ENCODE peak calls at places on chromosomes 11 and 22, in seven cellular contexts. E is upper lobe of right lung; D is COR-L47; O is NB4; F is cardiac muscle cell; K is activated gamma-delta T cell; W is CD4-positive, alpha-beta memory T cell. H is an unnamed sample.

GRCh38 chr11:72140661-72141060 is 5.1 kb downstream of the FOLR3 start:
- DNase-seq in E (no peak), D (no peak), O (no peak), F (no peak), K (no peak), W (no peak), H (no peak)

GRCh38 chr22:20009018-20009482 is 7.6 kb downstream of the ARVCF start:
- DNase-seq in E (no peak), D (no peak), O (no peak), F (no peak), K (no peak), W (no peak), H (no peak)

GRCh38 chr11:89736566-89736965 is 26.5 kb downstream of the TRIM77 start:
- DNase-seq in E (no peak), D (no peak), O (no peak), F (no peak), K (no peak), W (no peak), H (no peak)

GRCh38 chr11:64870176-64870892 is 8.1 kb downstream of the EHD1 start:
- DNase-seq in E (no peak), D (no peak), O (peak), F (peak), K (no peak), W (no peak), H (no peak)

GRCh38 chr22:44753189-44754042 is 1.0 kb downstream of the ARHGAP8 start:
- DNase-seq in E (no peak), D (no peak), O (no peak), F (peak), K (no peak), W (no peak), H (no peak)

GRCh38 chr22:37079668-37080171 is 28.2 kb downstream of the KCTD17 start:
- DNase-seq in E (no peak), D (no peak), O (peak), F (peak), K (peak), W (peak), H (no peak)

GRCh38 chr11:79150320-79150719 is 290.5 kb downstream of the TENM4 start:
- DNase-seq in E (no peak), D (no peak), O (peak), F (no peak), K (no peak), W (no peak), H (no peak)

GRCh38 chr11:67463186-67463585 is 5.9 kb downstream of the TMEM134 start:
- DNase-seq in E (no peak), D (no peak), O (no peak), F (no peak), K (no peak), W (no peak), H (no peak)

GRCh38 chr22:38766076-38766777 is 10.4 kb upstream of the SUN2 start:
- DNase-seq in E (no peak), D (peak), O (peak), F (peak), K (no peak), W (peak), H (peak)

GRCh38 chr11:119434531-119435330 is 11.8 kb upstream of the THY1 start:
- DNase-seq in E (no peak), D (no peak), O (no peak), F (no peak), K (no peak), W (no peak), H (no peak)

GRCh38 chr11:92941676-92942571 is 27.5 kb upstream of the MTNR1B start:
- DNase-seq in E (no peak), D (no peak), O (peak), F (peak), K (no peak), W (peak), H (peak)

GRCh38 chr22:44214187-44214586 is 33.5 kb downstream of the PARVG start:
- DNase-seq in E (no peak), D (no peak), O (no peak), F (no peak), K (no peak), W (no peak), H (no peak)

GRCh38 chr22:41290262-41291221 is 4.6 kb upstream of the RANGAP1 start:
- DNase-seq in E (no peak), D (no peak), O (no peak), F (peak), K (no peak), W (no peak), H (no peak)

GRCh38 chr11:128694618-128695481 is 978 bp downstream of the FLI1 start:
- DNase-seq in E (peak), D (no peak), O (peak), F (no peak), K (peak), W (peak), H (no peak)

GRCh38 chr11:44744160-44744559 is 17.4 kb downstream of the TSPAN18 start:
- DNase-seq in E (peak), D (no peak), O (no peak), F (no peak), K (no peak), W (no peak), H (no peak)

GRCh38 chr11:79926707-79927106 is 485.9 kb upstream of the TENM4 start:
- DNase-seq in E (no peak), D (no peak), O (no peak), F (no peak), K (no peak), W (no peak), H (no peak)

GRCh38 chr22:29723766-29724165 is 4.0 kb downstream of the CABP7 start:
- DNase-seq in E (no peak), D (no peak), O (no peak), F (no peak), K (no peak), W (no peak), H (no peak)

GRCh38 chr11:67433536-67434394 is 3.7 kb downstream of the PTPRCAP start:
- DNase-seq in E (no peak), D (no peak), O (peak), F (no peak), K (no peak), W (no peak), H (no peak)

GRCh38 chr11:94402355-94402754 is 1.1 kb upstream of the GPR83 start:
- DNase-seq in E (no peak), D (no peak), O (no peak), F (no peak), K (no peak), W (no peak), H (no peak)

GRCh38 chr11:47244664-47245350 is 3.8 kb downstream of the ACP2 start:
- DNase-seq in E (no peak), D (no peak), O (no peak), F (no peak), K (no peak), W (no peak), H (no peak)

GRCh38 chr11:119352857-119353260 is 6.4 kb upstream of the MFRP start:
- DNase-seq in E (no peak), D (peak), O (no peak), F (peak), K (no peak), W (no peak), H (peak)

GRCh38 chr11:1302461-1303073 is 6.9 kb downstream of the TOLLIP start:
- DNase-seq in E (peak), D (no peak), O (no peak), F (no peak), K (no peak), W (no peak), H (no peak)

GRCh38 chr22:29491012-29491411 is 11.0 kb downstream of the NEFH start:
- DNase-seq in E (no peak), D (no peak), O (no peak), F (no peak), K (no peak), W (no peak), H (no peak)

GRCh38 chr11:27973851-27974536 is 134.0 kb downstream of the KIF18A start:
- DNase-seq in E (no peak), D (no peak), O (no peak), F (no peak), K (no peak), W (no peak), H (no peak)

GRCh38 chr11:61978703-61979661 is 11.5 kb upstream of the FTH1 start:
- DNase-seq in E (peak), D (no peak), O (no peak), F (peak), K (no peak), W (no peak), H (no peak)

GRCh38 chr22:25038771-25039170 is 86.3 kb downstream of the KIAA1671 start:
- DNase-seq in E (no peak), D (no peak), O (no peak), F (no peak), K (no peak), W (no peak), H (no peak)

GRCh38 chr22:31893460-31893859 is 50.9 kb upstream of the YWHAH start:
- DNase-seq in E (no peak), D (no peak), O (no peak), F (peak), K (no peak), W (no peak), H (no peak)

GRCh38 chr22:36331912-36332622 is 55.7 kb downstream of the MYH9 start:
- DNase-seq in E (peak), D (no peak), O (peak), F (peak), K (no peak), W (peak), H (peak)

GRCh38 chr11:69293087-69293486 is 868 bp upstream of the MYEOV start:
- DNase-seq in E (peak), D (no peak), O (no peak), F (no peak), K (no peak), W (no peak), H (no peak)

GRCh38 chr22:28900379-28900778 is 17.0 kb downstream of the ZNRF3 start:
- DNase-seq in E (no peak), D (no peak), O (no peak), F (no peak), K (no peak), W (no peak), H (no peak)

GRCh38 chr11:114026355-114026754 is 33.2 kb upstream of the ZBTB16 start:
- DNase-seq in E (no peak), D (no peak), O (peak), F (peak), K (no peak), W (peak), H (no peak)

GRCh38 chr11:7688238-7688826 is 15.0 kb upstream of the CYB5R2 start:
- DNase-seq in E (no peak), D (no peak), O (peak), F (peak), K (no peak), W (no peak), H (no peak)

GRCh38 chr11:104104664-104105063 is 59.3 kb downstream of the PDGFD start:
- DNase-seq in E (no peak), D (no peak), O (no peak), F (no peak), K (no peak), W (no peak), H (no peak)

GRCh38 chr22:45462034-45462655 is 40.5 kb upstream of the FBLN1 start:
- DNase-seq in E (no peak), D (no peak), O (peak), F (no peak), K (no peak), W (no peak), H (no peak)

GRCh38 chr11:118604566-118604965 is 2.8 kb upstream of the PHLDB1 start:
- DNase-seq in E (no peak), D (no peak), O (no peak), F (peak), K (no peak), W (no peak), H (no peak)

GRCh38 chr11:2122222-2122906 is 16.8 kb downstream of the IGF2 start:
- DNase-seq in E (no peak), D (no peak), O (no peak), F (peak), K (no peak), W (no peak), H (no peak)

GRCh38 chr11:11312738-11313137 is 40.3 kb downstream of the CSNK2A3 start:
- DNase-seq in E (no peak), D (no peak), O (no peak), F (no peak), K (no peak), W (no peak), H (no peak)

H was measured in NCI-H1092.